ENCODE peak calls at places on chromosomes 3 and 15, in seven cellular contexts. One of them, this sample, is unnamed.
A peak's percentile ranks its signal among the peaks of the same experiment; 100 is the strongest.

GRCh38 chr15:80619677-80620076 is 75.4 kb upstream of the ABHD17C start:
- DNase-seq in lung: no peak
- DNase-seq in body of pancreas: no peak
- DNase-seq in CD8-positive, alpha-beta T cell: no peak
- DNase-seq in dorsolateral prefrontal cortex: no peak
- DNase-seq in A549: no peak
- DNase-seq in right cardiac atrium: no peak
- DNase-seq in this sample: no peak

GRCh38 chr3:13348671-13349396 is 71.3 kb downstream of the NUP210 start:
- DNase-seq in A549: no peak
- DNase-seq in dorsolateral prefrontal cortex: no peak
- DNase-seq in body of pancreas: no peak
- DNase-seq in CD8-positive, alpha-beta T cell: no peak
- DNase-seq in right cardiac atrium: no peak
- DNase-seq in lung: no peak
- DNase-seq in this sample: no peak

GRCh38 chr3:197331131-197331530 is 32.7 kb upstream of the DLG1 start:
- DNase-seq in A549: no peak
- DNase-seq in lung: no peak
- DNase-seq in body of pancreas: no peak
- DNase-seq in CD8-positive, alpha-beta T cell: no peak
- DNase-seq in dorsolateral prefrontal cortex: no peak
- DNase-seq in right cardiac atrium: no peak
- DNase-seq in this sample: no peak

GRCh38 chr3:147398841-147399534 is 7.4 kb downstream of the ZIC4 start:
- DNase-seq in lung: no peak
- DNase-seq in CD8-positive, alpha-beta T cell: no peak
- DNase-seq in dorsolateral prefrontal cortex: no peak
- DNase-seq in A549: no peak
- DNase-seq in right cardiac atrium: no peak
- DNase-seq in body of pancreas: no peak
- DNase-seq in this sample: no peak

GRCh38 chr3:126895178-126896066 is 87.5 kb upstream of the PLXNA1 start:
- DNase-seq in body of pancreas: peak; percentile 39
- DNase-seq in CD8-positive, alpha-beta T cell: no peak
- DNase-seq in A549: peak; percentile 10
- DNase-seq in right cardiac atrium: no peak
- DNase-seq in lung: no peak
- DNase-seq in dorsolateral prefrontal cortex: no peak
- DNase-seq in this sample: no peak

GRCh38 chr15:74369084-74369745 is 1.8 kb upstream of the CYP11A1 start:
- DNase-seq in right cardiac atrium: no peak
- DNase-seq in body of pancreas: no peak
- DNase-seq in A549: no peak
- DNase-seq in dorsolateral prefrontal cortex: no peak
- DNase-seq in CD8-positive, alpha-beta T cell: no peak
- DNase-seq in lung: no peak
- DNase-seq in this sample: no peak

GRCh38 chr15:35299059-35299735 is 214.1 kb upstream of the NANOGP8 start:
- DNase-seq in body of pancreas: no peak
- DNase-seq in right cardiac atrium: no peak
- DNase-seq in A549: no peak
- DNase-seq in CD8-positive, alpha-beta T cell: no peak
- DNase-seq in dorsolateral prefrontal cortex: no peak
- DNase-seq in lung: no peak
- DNase-seq in this sample: no peak

GRCh38 chr3:81837071-81837593 is 75.7 kb upstream of the GBE1 start:
- DNase-seq in CD8-positive, alpha-beta T cell: no peak
- DNase-seq in body of pancreas: no peak
- DNase-seq in A549: no peak
- DNase-seq in dorsolateral prefrontal cortex: no peak
- DNase-seq in lung: no peak
- DNase-seq in right cardiac atrium: no peak
- DNase-seq in this sample: no peak

GRCh38 chr15:64426845-64427465 is 33.4 kb upstream of the ZNF609 start:
- DNase-seq in right cardiac atrium: no peak
- DNase-seq in body of pancreas: no peak
- DNase-seq in dorsolateral prefrontal cortex: no peak
- DNase-seq in CD8-positive, alpha-beta T cell: no peak
- DNase-seq in A549: no peak
- DNase-seq in lung: no peak
- DNase-seq in this sample: peak; percentile 73

GRCh38 chr3:4006288-4006687 is 207.1 kb downstream of the LRRN1 start:
- DNase-seq in CD8-positive, alpha-beta T cell: no peak
- DNase-seq in right cardiac atrium: no peak
- DNase-seq in body of pancreas: no peak
- DNase-seq in lung: no peak
- DNase-seq in dorsolateral prefrontal cortex: no peak
- DNase-seq in A549: no peak
- DNase-seq in this sample: no peak

GRCh38 chr15:34107315-34107714 is 5.4 kb downstream of the PGBD4 start:
- DNase-seq in right cardiac atrium: no peak
- DNase-seq in dorsolateral prefrontal cortex: no peak
- DNase-seq in A549: no peak
- DNase-seq in CD8-positive, alpha-beta T cell: no peak
- DNase-seq in body of pancreas: no peak
- DNase-seq in lung: no peak
- DNase-seq in this sample: no peak

GRCh38 chr15:52960283-52960682 is 170.1 kb upstream of the ONECUT1 start:
- DNase-seq in lung: no peak
- DNase-seq in CD8-positive, alpha-beta T cell: no peak
- DNase-seq in A549: no peak
- DNase-seq in body of pancreas: no peak
- DNase-seq in dorsolateral prefrontal cortex: no peak
- DNase-seq in right cardiac atrium: no peak
- DNase-seq in this sample: no peak

GRCh38 chr3:100244264-100244663 is 16.5 kb upstream of the TBC1D23 start:
- DNase-seq in lung: no peak
- DNase-seq in right cardiac atrium: no peak
- DNase-seq in body of pancreas: no peak
- DNase-seq in dorsolateral prefrontal cortex: no peak
- DNase-seq in CD8-positive, alpha-beta T cell: no peak
- DNase-seq in A549: no peak
- DNase-seq in this sample: no peak

GRCh38 chr3:111033470-111034108 is 38.0 kb upstream of the NECTIN3 start:
- DNase-seq in body of pancreas: no peak
- DNase-seq in dorsolateral prefrontal cortex: no peak
- DNase-seq in CD8-positive, alpha-beta T cell: no peak
- DNase-seq in A549: no peak
- DNase-seq in right cardiac atrium: no peak
- DNase-seq in lung: no peak
- DNase-seq in this sample: no peak

GRCh38 chr3:9020396-9020795 is 57.1 kb upstream of the RAD18 start:
- DNase-seq in lung: no peak
- DNase-seq in A549: no peak
- DNase-seq in CD8-positive, alpha-beta T cell: no peak
- DNase-seq in dorsolateral prefrontal cortex: no peak
- DNase-seq in body of pancreas: no peak
- DNase-seq in right cardiac atrium: no peak
- DNase-seq in this sample: no peak

GRCh38 chr3:134693804-134694203 is 43.0 kb upstream of the KY start:
- DNase-seq in right cardiac atrium: peak; percentile 34
- DNase-seq in dorsolateral prefrontal cortex: no peak
- DNase-seq in lung: no peak
- DNase-seq in CD8-positive, alpha-beta T cell: no peak
- DNase-seq in body of pancreas: no peak
- DNase-seq in A549: no peak
- DNase-seq in this sample: no peak

GRCh38 chr3:20974389-20974788 is 776.6 kb downstream of the ZNF385D start:
- DNase-seq in right cardiac atrium: no peak
- DNase-seq in dorsolateral prefrontal cortex: no peak
- DNase-seq in lung: no peak
- DNase-seq in body of pancreas: no peak
- DNase-seq in A549: no peak
- DNase-seq in CD8-positive, alpha-beta T cell: no peak
- DNase-seq in this sample: no peak

GRCh38 chr3:132911741-132912415 is 126.3 kb upstream of the TMEM108 start:
- DNase-seq in lung: no peak
- DNase-seq in right cardiac atrium: no peak
- DNase-seq in dorsolateral prefrontal cortex: no peak
- DNase-seq in body of pancreas: no peak
- DNase-seq in A549: no peak
- DNase-seq in CD8-positive, alpha-beta T cell: no peak
- DNase-seq in this sample: no peak

GRCh38 chr3:132912416-132912753 is 125.8 kb upstream of the TMEM108 start:
- DNase-seq in right cardiac atrium: no peak
- DNase-seq in A549: no peak
- DNase-seq in dorsolateral prefrontal cortex: no peak
- DNase-seq in body of pancreas: no peak
- DNase-seq in CD8-positive, alpha-beta T cell: no peak
- DNase-seq in lung: no peak
- DNase-seq in this sample: no peak

DNA sequence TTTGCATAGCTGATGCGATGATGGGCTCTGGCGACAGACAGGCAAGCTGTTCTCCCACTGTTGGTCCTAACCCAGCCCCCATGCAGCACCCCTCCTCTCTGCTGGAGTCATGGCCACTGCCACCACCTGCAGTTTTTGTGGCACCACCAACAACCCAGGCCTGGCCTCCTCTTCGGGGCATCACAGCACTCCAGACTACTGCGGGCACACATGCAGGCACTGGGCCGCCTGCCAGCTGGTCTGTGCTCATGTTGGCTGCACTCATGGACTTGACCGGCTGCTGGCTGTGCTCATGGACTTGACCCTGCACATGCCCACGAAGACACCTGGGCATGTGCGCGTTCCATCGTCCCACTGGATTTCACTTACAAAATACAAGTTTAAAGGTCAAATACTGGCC is 130.9 kb upstream of the TMEM108 start:
- DNase-seq in CD8-positive, alpha-beta T cell: no peak
- DNase-seq in lung: no peak
- DNase-seq in body of pancreas: peak; percentile 10
- DNase-seq in right cardiac atrium: no peak
- DNase-seq in A549: no peak
- DNase-seq in dorsolateral prefrontal cortex: no peak
- DNase-seq in this sample: no peak
- H3K4me3 ChIP-seq in CD8-positive, alpha-beta T cell: no peak overlapping the region
- H3K4me3 ChIP-seq in lung: no peak overlapping the region
- H3K4me3 ChIP-seq in body of pancreas: no peak overlapping the region
- H3K4me3 ChIP-seq in right cardiac atrium: no peak overlapping the region
- H3K4me3 ChIP-seq in A549: no peak overlapping the region
- H3K4me3 ChIP-seq in dorsolateral prefrontal cortex: no peak overlapping the region
- H3K4me3 ChIP-seq in this sample: no peak overlapping the region

DNA sequence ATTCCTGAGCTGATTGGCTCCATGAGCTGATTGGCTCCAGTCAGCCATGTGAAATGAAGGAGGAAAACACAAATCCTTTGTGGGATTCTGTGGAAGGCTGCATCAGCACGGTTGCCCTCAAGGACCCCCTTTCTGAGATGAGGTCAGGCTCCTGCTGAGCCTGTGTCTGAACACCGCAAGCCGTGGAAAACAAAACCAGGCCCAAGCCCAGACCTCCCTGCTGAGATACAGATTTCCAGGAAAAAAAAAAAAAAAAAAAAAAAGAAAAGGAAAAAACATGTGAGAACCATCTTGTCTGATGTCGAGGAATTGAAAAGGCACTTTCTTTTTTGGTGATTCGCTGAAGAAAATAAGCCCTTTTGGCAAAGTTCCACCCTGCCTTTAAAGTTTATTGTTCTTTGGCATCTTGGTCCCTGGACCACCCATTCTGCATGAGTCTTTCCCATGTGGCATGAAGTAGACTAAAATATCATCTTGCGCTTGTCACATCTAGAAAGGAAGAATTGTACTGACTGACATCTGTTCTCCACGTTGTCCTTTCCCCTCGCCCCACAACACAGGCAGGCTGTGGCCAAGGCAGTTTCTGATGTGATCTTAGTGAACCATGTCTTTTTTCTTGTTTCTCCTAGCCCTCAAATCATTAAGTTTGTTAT is 117.6 kb downstream of the CHST2 start:
- DNase-seq in right cardiac atrium: no peak
- DNase-seq in lung: no peak
- DNase-seq in body of pancreas: no peak
- DNase-seq in CD8-positive, alpha-beta T cell: no peak
- DNase-seq in dorsolateral prefrontal cortex: no peak
- DNase-seq in A549: no peak
- DNase-seq in this sample: no peak
- H3K4me3 ChIP-seq in right cardiac atrium: no peak overlapping the region
- H3K4me3 ChIP-seq in lung: no peak overlapping the region
- H3K4me3 ChIP-seq in body of pancreas: no peak overlapping the region
- H3K4me3 ChIP-seq in CD8-positive, alpha-beta T cell: no peak overlapping the region
- H3K4me3 ChIP-seq in dorsolateral prefrontal cortex: no peak overlapping the region
- H3K4me3 ChIP-seq in A549: no peak overlapping the region
- H3K4me3 ChIP-seq in this sample: no peak overlapping the region

GRCh38 chr15:30904812-30905211 is 1.1 kb downstream of the FAN1 start:
- DNase-seq in dorsolateral prefrontal cortex: no peak
- DNase-seq in body of pancreas: no peak
- DNase-seq in lung: no peak
- DNase-seq in right cardiac atrium: no peak
- DNase-seq in CD8-positive, alpha-beta T cell: no peak
- DNase-seq in A549: no peak
- DNase-seq in this sample: no peak

GRCh38 chr15:30903497-30904187 is at the start of gene FAN1:
- DNase-seq in right cardiac atrium: peak; percentile 75
- DNase-seq in body of pancreas: peak; percentile 90
- DNase-seq in dorsolateral prefrontal cortex: peak; percentile 88
- DNase-seq in CD8-positive, alpha-beta T cell: peak; percentile 69
- DNase-seq in A549: peak; percentile 94
- DNase-seq in lung: peak; percentile 91
- DNase-seq in this sample: peak; percentile 70

GRCh38 chr15:30905821-30906220 is 2.1 kb downstream of the FAN1 start:
- DNase-seq in dorsolateral prefrontal cortex: no peak
- DNase-seq in CD8-positive, alpha-beta T cell: no peak
- DNase-seq in lung: no peak
- DNase-seq in body of pancreas: no peak
- DNase-seq in A549: no peak
- DNase-seq in right cardiac atrium: no peak
- DNase-seq in this sample: no peak

GRCh38 chr15:30901889-30902288 is 1.8 kb upstream of the FAN1 start:
- DNase-seq in body of pancreas: no peak
- DNase-seq in right cardiac atrium: no peak
- DNase-seq in lung: no peak
- DNase-seq in A549: no peak
- DNase-seq in dorsolateral prefrontal cortex: no peak
- DNase-seq in CD8-positive, alpha-beta T cell: no peak
- DNase-seq in this sample: no peak

DNA sequence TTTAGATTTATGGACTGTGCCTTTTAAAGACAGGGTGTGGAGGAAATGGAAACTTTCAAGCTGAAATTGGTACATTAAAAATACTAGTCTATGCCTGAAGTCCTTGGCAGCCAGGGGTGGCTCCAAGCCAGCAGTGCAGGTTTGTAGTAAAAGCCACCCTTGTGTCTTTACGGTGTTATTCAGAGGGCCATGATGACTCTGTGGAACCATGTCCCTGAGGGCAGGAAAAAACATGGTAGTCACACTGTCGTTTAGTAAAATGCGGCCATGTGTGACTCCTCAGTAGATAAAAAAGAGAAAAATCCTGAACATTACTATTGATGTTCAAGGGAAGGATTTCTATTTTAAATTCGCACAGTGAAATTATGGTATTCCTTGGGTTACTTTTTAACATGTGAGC is 2.7 kb downstream of the FAN1 start:
- DNase-seq in CD8-positive, alpha-beta T cell: no peak
- DNase-seq in lung: no peak
- DNase-seq in body of pancreas: no peak
- DNase-seq in A549: no peak
- DNase-seq in right cardiac atrium: no peak
- DNase-seq in dorsolateral prefrontal cortex: no peak
- DNase-seq in this sample: no peak
- H3K4me3 ChIP-seq in CD8-positive, alpha-beta T cell: no peak overlapping the region
- H3K4me3 ChIP-seq in lung: no peak overlapping the region
- H3K4me3 ChIP-seq in body of pancreas: no peak overlapping the region
- H3K4me3 ChIP-seq in A549: no peak overlapping the region
- H3K4me3 ChIP-seq in right cardiac atrium: no peak overlapping the region
- H3K4me3 ChIP-seq in dorsolateral prefrontal cortex: no peak overlapping the region
- H3K4me3 ChIP-seq in this sample: no peak overlapping the region

GRCh38 chr3:78204977-78205376 is 1165.1 kb downstream of the ROBO2 start:
- DNase-seq in body of pancreas: no peak
- DNase-seq in lung: no peak
- DNase-seq in right cardiac atrium: no peak
- DNase-seq in dorsolateral prefrontal cortex: no peak
- DNase-seq in A549: no peak
- DNase-seq in CD8-positive, alpha-beta T cell: no peak
- DNase-seq in this sample: peak; percentile 49
- H3K4me3 ChIP-seq in body of pancreas: no peak overlapping the region
- H3K4me3 ChIP-seq in lung: no peak overlapping the region
- H3K4me3 ChIP-seq in right cardiac atrium: no peak overlapping the region
- H3K4me3 ChIP-seq in dorsolateral prefrontal cortex: no peak overlapping the region
- H3K4me3 ChIP-seq in A549: no peak overlapping the region
- H3K4me3 ChIP-seq in CD8-positive, alpha-beta T cell: no peak overlapping the region
- H3K4me3 ChIP-seq in this sample: no peak overlapping the region